ENCODE peak calls at places on chromosomes 13 and 19, in ten cellular contexts. P, Y, S, L, G, W, D, V, R and U are unnamed samples.

GRCh38 chr13:103395140-103395539 is 328.9 kb upstream of the SLC10A2 start:
- DNase-seq in P (no peak), Y (no peak), S (no peak), L (no peak), G (no peak), W (no peak), D (no peak), V (no peak), R (no peak), U (no peak)

GRCh38 chr19:2702170-2703076 is at the start of gene GNG7:
- DNase-seq in P (peak), Y (peak), S (peak), L (no peak), G (peak), W (peak), D (peak), V (peak), R (peak), U (peak)

GRCh38 chr13:59906413-59907027 is 257.2 kb downstream of the DIAPH3 start:
- DNase-seq in P (no peak), Y (peak), S (no peak), L (no peak), G (no peak), W (no peak), D (peak), V (peak), R (no peak), U (no peak)

GRCh38 chr19:3397266-3398022 is 31.1 kb downstream of the NFIC start:
- DNase-seq in P (no peak), Y (no peak), S (peak), L (no peak), G (no peak), W (peak), D (no peak), V (peak), R (peak), U (no peak)

GRCh38 chr19:7004313-7004931 is 16.8 kb downstream of the MBD3L2B start:
- DNase-seq in P (no peak), Y (peak), S (no peak), L (no peak), G (no peak), W (no peak), D (no peak), V (no peak), R (no peak), U (no peak)

GRCh38 chr13:97395437-97396136 is 38.4 kb upstream of the RAP2A start:
- DNase-seq in P (no peak), Y (no peak), S (no peak), L (peak), G (no peak), W (no peak), D (peak), V (no peak), R (no peak), U (no peak)

GRCh38 chr19:19434483-19435045 is 29.1 kb downstream of the GATAD2A start:
- DNase-seq in P (no peak), Y (no peak), S (peak), L (no peak), G (no peak), W (no peak), D (peak), V (no peak), R (no peak), U (no peak)

GRCh38 chr13:41127746-41128145 is 4.9 kb downstream of the KBTBD6 start:
- DNase-seq in P (no peak), Y (no peak), S (no peak), L (no peak), G (no peak), W (no peak), D (no peak), V (no peak), R (no peak), U (no peak)

GRCh38 chr19:49432141-49433073 is 7.2 kb downstream of the GFY start:
- DNase-seq in P (no peak), Y (no peak), S (no peak), L (no peak), G (no peak), W (no peak), D (no peak), V (no peak), R (no peak), U (no peak)

GRCh38 chr19:21587117-21587461 is 81.7 kb downstream of the ZNF429 start:
- DNase-seq in P (no peak), Y (no peak), S (no peak), L (no peak), G (no peak), W (no peak), D (no peak), V (no peak), R (no peak), U (no peak)

GRCh38 chr19:55383789-55384575 is at the start of gene TMEM238:
- DNase-seq in P (peak), Y (peak), S (no peak), L (peak), G (no peak), W (peak), D (peak), V (peak), R (peak), U (no peak)

GRCh38 chr19:34193876-34194275 is 21.6 kb downstream of the LSM14A start:
- DNase-seq in P (no peak), Y (no peak), S (no peak), L (no peak), G (no peak), W (no peak), D (peak), V (no peak), R (no peak), U (no peak)

GRCh38 chr13:47109028-47109427 is 212.2 kb upstream of the HTR2A start:
- DNase-seq in P (no peak), Y (no peak), S (no peak), L (no peak), G (no peak), W (no peak), D (no peak), V (peak), R (no peak), U (no peak)

GRCh38 chr13:110298566-110299321 is 8.2 kb downstream of the COL4A1 start:
- DNase-seq in P (peak), Y (no peak), S (no peak), L (no peak), G (no peak), W (no peak), D (peak), V (no peak), R (no peak), U (no peak)

GRCh38 chr19:46489445-46490272 is 6.0 kb downstream of the PNMA8B start:
- DNase-seq in P (peak), Y (peak), S (peak), L (no peak), G (peak), W (no peak), D (peak), V (no peak), R (no peak), U (no peak)

GRCh38 chr19:32651729-32652140 is 23.2 kb downstream of the ANKRD27 start:
- DNase-seq in P (no peak), Y (peak), S (no peak), L (no peak), G (no peak), W (no peak), D (peak), V (no peak), R (peak), U (no peak)

GRCh38 chr13:29830000-29830399 is 20.4 kb downstream of the UBL3 start:
- DNase-seq in P (no peak), Y (no peak), S (no peak), L (no peak), G (no peak), W (no peak), D (peak), V (no peak), R (no peak), U (no peak)

GRCh38 chr13:29840585-29840984 is 9.8 kb downstream of the UBL3 start:
- DNase-seq in P (no peak), Y (no peak), S (no peak), L (no peak), G (no peak), W (no peak), D (no peak), V (no peak), R (no peak), U (no peak)

GRCh38 chr13:29832899-29833298 is 17.5 kb downstream of the UBL3 start:
- DNase-seq in P (no peak), Y (no peak), S (no peak), L (no peak), G (no peak), W (no peak), D (no peak), V (no peak), R (no peak), U (no peak)

DNA sequence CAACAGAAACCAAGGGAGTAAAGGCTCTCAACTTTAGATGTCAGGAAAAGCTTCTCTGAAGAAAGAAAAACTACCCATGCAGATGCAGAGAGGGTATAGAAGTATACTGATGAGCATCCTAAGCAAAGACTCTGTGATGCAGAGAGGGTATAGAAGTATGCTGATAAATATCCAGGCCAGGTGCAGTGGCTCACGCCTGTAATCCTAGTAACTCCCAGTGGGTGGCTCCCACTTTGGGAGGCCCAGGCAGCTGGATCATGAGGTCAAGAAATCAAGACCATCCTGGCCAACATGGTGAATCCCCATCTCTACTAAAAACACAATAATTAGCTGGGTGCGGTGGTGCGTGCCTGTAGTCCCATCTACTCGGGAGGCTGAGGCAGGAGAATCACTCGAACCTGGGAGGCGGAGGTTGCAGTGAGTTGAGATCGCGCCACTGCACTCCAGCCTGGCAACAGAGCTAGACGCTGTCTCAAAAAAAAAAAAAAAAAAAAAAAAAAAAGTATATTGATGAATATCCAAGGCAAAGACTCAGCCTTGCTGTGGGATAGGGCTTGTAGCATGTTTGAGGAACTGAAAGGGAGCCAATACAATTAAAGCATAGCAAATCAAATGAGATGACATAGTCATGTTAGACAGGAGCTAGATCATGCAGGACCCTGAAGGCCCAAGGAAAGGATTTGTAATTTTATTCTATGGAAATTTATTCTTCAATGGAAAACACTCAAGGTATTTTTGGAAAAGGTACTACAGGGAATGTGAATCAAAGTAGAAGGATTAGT is 14.9 kb downstream of the UBL3 start:
- DNase-seq in P (peak), Y (no peak), S (no peak), L (no peak), G (no peak), W (no peak), D (no peak), V (no peak), R (no peak), U (no peak)
- TF ChIP-seq CTCF in P (no peak), Y (no peak), S (no peak), L (no peak), G (no peak), W (no peak), D (no peak), V (no peak), R (no peak), U (peak)

GRCh38 chr19:18392417-18392816 is 5.0 kb downstream of the LRRC25 start:
- DNase-seq in P (peak), Y (no peak), S (peak), L (no peak), G (no peak), W (no peak), D (no peak), V (no peak), R (no peak), U (no peak)
- TF ChIP-seq CTCF in P (no peak), Y (no peak), S (no peak), L (no peak), G (no peak), W (no peak), D (no peak), V (no peak), R (no peak), U (no peak)

GRCh38 chr19:13960863-13961784 is 8.8 kb downstream of the DCAF15 start:
- DNase-seq in P (no peak), Y (peak), S (no peak), L (no peak), G (no peak), W (no peak), D (no peak), V (no peak), R (no peak), U (no peak)

GRCh38 chr19:13959141-13959961 is 7.0 kb downstream of the DCAF15 start:
- DNase-seq in P (no peak), Y (peak), S (no peak), L (no peak), G (no peak), W (no peak), D (no peak), V (no peak), R (no peak), U (no peak)

GRCh38 chr19:13958043-13958442 is 5.7 kb downstream of the DCAF15 start:
- DNase-seq in P (no peak), Y (no peak), S (no peak), L (no peak), G (no peak), W (no peak), D (no peak), V (no peak), R (no peak), U (no peak)

GRCh38 chr19:13961826-13962737 is 9.8 kb downstream of the DCAF15 start:
- DNase-seq in P (no peak), Y (peak), S (no peak), L (no peak), G (no peak), W (no peak), D (no peak), V (no peak), R (no peak), U (no peak)

GRCh38 chr19:13959962-13960862 is 7.9 kb downstream of the DCAF15 start:
- DNase-seq in P (peak), Y (peak), S (no peak), L (no peak), G (no peak), W (no peak), D (no peak), V (peak), R (no peak), U (no peak)
- TF ChIP-seq CTCF in P (peak), Y (peak), S (no peak), L (no peak), G (no peak), W (no peak), D (peak), V (no peak), R (no peak), U (peak)

DNA sequence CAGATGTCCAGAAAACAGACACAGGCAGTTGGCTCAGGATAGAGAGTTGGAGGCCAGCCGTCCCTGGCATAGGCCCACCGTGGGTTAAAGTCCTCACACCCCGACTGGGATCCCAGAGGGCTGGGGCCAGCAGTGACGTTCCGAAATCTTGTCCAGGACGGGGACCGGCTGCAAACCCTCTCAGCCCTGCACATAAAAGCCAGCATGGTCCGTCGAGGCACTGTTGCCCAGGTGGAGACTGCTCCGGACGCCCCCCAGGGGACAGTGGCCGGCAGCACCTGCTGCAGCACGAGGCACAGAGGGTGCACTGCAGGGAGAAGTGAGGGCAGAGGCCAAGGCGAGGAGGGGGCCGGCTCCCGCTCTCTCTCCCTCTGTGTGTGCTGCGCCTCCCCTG is 4.3 kb upstream of the IFNL2 start:
- DNase-seq in P (no peak), Y (no peak), S (no peak), L (no peak), G (no peak), W (no peak), D (no peak), V (no peak), R (no peak), U (no peak)
- TF ChIP-seq CTCF in P (no peak), Y (no peak), S (no peak), L (no peak), G (no peak), W (no peak), D (no peak), V (no peak), R (no peak), U (no peak)

GRCh38 chr19:4624733-4625362 is 14.5 kb upstream of the TNFAIP8L1 start:
- DNase-seq in P (no peak), Y (peak), S (no peak), L (no peak), G (no peak), W (no peak), D (no peak), V (no peak), R (no peak), U (no peak)
- TF ChIP-seq CTCF in P (no peak), Y (peak), S (no peak), L (peak), G (no peak), W (no peak), D (peak), V (no peak), R (no peak), U (peak)